ENCODE peak calls at places on chromosomes 1 and 21, in six cellular contexts. C, T, Z, J, N and B are unnamed samples.

GRCh38 chr1:43789604-43790288 is 82.4 kb downstream of the ST3GAL3 start:
- DNase-seq in C (no peak), T (no peak), Z (no peak), J (no peak), N (no peak), B (no peak)

GRCh38 chr1:90821152-90821792 is 104.2 kb upstream of the BARHL2 start:
- DNase-seq in C (no peak), T (no peak), Z (no peak), J (no peak), N (no peak), B (no peak)

GRCh38 chr1:41791667-41792484 is 126.8 kb downstream of the HIVEP3 start:
- DNase-seq in C (no peak), T (no peak), Z (no peak), J (no peak), N (no peak), B (no peak)

GRCh38 chr1:166858726-166859419 is 17.2 kb downstream of the TADA1 start:
- DNase-seq in C (no peak), T (no peak), Z (no peak), J (no peak), N (no peak), B (no peak)

GRCh38 chr1:35518183-35518582 is 39.0 kb downstream of the KIAA0319L start:
- DNase-seq in C (no peak), T (no peak), Z (no peak), J (no peak), N (no peak), B (no peak)

GRCh38 chr21:26522704-26523103 is 50.4 kb downstream of the CYYR1 start:
- DNase-seq in C (no peak), T (no peak), Z (no peak), J (no peak), N (no peak), B (no peak)

GRCh38 chr1:12502300-12503109 is 115.5 kb downstream of the DHRS3 start:
- DNase-seq in C (no peak), T (no peak), Z (no peak), J (no peak), N (no peak), B (no peak)

GRCh38 chr1:11059166-11059989 is 440 bp downstream of the SRM start:
- DNase-seq in C (no peak), T (no peak), Z (no peak), J (no peak), N (no peak), B (peak; percentile 22)

GRCh38 chr21:38310619-38311018 is 53.8 kb downstream of the KCNJ15 start:
- DNase-seq in C (peak; percentile 49), T (no peak), Z (no peak), J (no peak), N (no peak), B (peak; percentile 78)

GRCh38 chr1:77489910-77490309 is 192.5 kb downstream of the ZZZ3 start:
- DNase-seq in C (peak; percentile 24), T (peak; percentile 6), Z (no peak), J (peak; percentile 26), N (no peak), B (peak; percentile 74)

GRCh38 chr1:3033795-3034100 is 12.5 kb downstream of the ACTRT2 start:
- DNase-seq in C (no peak), T (no peak), Z (no peak), J (no peak), N (no peak), B (no peak)

GRCh38 chr1:18937539-18937938 is 18.9 kb downstream of the IFFO2 start:
- DNase-seq in C (no peak), T (no peak), Z (no peak), J (no peak), N (no peak), B (no peak)

GRCh38 chr1:18938707-18939070 is 17.8 kb downstream of the IFFO2 start:
- DNase-seq in C (no peak), T (no peak), Z (no peak), J (peak; percentile 49), N (no peak), B (no peak)

GRCh38 chr1:18939398-18940302 is 16.8 kb downstream of the IFFO2 start:
- DNase-seq in C (peak; percentile 73), T (no peak), Z (no peak), J (no peak), N (no peak), B (peak; percentile 66)

GRCh38 chr1:18936814-18937481 is 19.5 kb downstream of the IFFO2 start:
- DNase-seq in C (no peak), T (no peak), Z (no peak), J (peak; percentile 49), N (no peak), B (no peak)

DNA sequence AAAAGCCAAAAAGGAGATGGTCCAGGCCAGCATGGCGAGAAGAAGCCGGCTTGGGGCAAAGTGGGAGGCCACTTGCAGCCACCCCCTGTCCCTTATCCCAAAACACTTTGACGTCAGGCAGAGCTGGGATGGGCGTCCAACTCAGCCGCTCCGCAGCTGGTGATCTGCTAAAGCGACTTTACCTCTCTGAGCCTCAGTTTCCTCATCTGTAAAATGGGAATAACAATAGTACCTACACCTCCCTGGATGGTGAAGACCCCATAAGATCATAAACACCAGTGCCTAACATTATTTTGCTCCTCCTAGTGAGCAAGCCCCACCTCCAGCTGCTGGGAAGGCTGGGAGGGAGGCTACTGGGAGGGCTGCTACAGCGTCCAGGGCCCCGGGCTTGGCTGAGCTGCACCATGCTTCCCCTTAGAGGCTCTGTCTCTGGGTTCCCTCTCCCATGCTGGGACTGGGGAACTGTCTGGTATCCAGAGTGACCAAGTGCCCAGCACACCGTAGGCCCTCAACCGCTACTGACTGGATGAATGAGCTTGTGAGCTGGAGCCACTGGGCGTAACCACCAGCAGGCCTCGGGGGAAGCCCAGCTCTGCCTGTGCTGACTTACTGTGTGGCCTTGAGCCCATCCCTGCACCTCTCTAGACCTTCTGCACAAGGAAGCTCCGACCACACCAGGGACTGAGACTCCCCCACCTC is 18.3 kb downstream of the IFFO2 start:
- DNase-seq in C (no peak), T (no peak), Z (no peak), J (peak; percentile 27), N (no peak), B (peak; percentile 69)
- H2BK15ac ChIP-seq in C (no peak overlapping the region), T (peak overlapping the region; percentile 50), Z (no peak overlapping the region), J (no peak overlapping the region), N (no peak overlapping the region), B (peak overlapping the region; percentile 64)

DNA sequence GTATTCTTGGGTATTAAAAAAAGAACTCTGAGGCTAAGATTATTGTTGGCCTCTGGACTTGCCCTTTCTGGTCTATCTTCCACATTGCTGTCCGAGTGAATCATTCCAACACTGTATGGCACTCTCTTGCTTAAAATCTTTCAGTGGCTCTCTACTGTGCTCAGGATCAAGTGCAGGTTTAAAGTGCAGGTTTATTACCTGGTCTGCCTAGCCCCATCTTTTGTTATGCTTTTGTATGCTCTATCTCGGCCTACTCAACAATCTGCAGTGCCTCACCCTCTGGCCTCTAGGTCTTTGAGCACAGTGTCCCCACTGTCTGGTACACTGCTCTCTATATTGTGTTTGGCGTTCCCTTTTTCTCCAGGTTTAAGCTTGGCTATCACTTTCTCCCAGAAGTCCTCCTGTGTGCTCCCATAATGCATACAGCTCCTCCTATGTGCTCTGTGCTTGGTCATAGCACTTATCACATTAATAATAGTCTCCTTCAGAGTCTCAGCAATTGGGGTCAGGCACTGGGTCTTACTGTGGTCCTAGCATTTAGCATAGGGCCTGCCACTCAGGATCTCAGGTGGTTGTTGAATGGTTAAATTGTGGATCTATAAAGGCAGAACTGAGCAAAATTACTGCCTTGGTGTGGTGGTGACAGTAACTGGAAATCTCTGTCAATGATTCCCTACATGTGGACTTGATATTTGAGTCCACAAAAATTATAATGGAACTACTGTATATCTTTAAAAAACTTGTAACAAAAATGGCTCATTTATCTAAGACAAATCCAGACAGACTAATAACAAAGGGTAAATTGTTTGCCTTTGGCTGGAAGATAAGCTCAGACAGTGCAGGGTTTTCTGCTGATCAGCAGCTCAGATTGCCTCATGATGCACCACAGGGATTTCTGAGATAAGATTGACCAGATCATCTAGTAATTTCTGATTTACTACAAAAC is 10.6 kb upstream of the LDLRAD1 start:
- DNase-seq in C (peak; percentile 28), T (no peak), Z (no peak), J (peak; percentile 30), N (no peak), B (peak; percentile 2)
- H2BK15ac ChIP-seq in C (no peak overlapping the region), T (no peak overlapping the region), Z (no peak overlapping the region), J (no peak overlapping the region), N (no peak overlapping the region), B (no peak overlapping the region)

GRCh38 chr1:27935721-27936120 is 921 bp downstream of the SMPDL3B start:
- DNase-seq in C (no peak), T (no peak), Z (no peak), J (no peak), N (no peak), B (no peak)

GRCh38 chr1:27938488-27938887 is 3.7 kb downstream of the SMPDL3B start:
- DNase-seq in C (no peak), T (no peak), Z (no peak), J (no peak), N (no peak), B (no peak)

GRCh38 chr1:27936370-27936769 is 1.6 kb downstream of the SMPDL3B start:
- DNase-seq in C (no peak), T (no peak), Z (no peak), J (no peak), N (no peak), B (no peak)

GRCh38 chr1:27937524-27937836 is 2.7 kb downstream of the SMPDL3B start:
- DNase-seq in C (no peak), T (no peak), Z (no peak), J (no peak), N (no peak), B (no peak)

DNA sequence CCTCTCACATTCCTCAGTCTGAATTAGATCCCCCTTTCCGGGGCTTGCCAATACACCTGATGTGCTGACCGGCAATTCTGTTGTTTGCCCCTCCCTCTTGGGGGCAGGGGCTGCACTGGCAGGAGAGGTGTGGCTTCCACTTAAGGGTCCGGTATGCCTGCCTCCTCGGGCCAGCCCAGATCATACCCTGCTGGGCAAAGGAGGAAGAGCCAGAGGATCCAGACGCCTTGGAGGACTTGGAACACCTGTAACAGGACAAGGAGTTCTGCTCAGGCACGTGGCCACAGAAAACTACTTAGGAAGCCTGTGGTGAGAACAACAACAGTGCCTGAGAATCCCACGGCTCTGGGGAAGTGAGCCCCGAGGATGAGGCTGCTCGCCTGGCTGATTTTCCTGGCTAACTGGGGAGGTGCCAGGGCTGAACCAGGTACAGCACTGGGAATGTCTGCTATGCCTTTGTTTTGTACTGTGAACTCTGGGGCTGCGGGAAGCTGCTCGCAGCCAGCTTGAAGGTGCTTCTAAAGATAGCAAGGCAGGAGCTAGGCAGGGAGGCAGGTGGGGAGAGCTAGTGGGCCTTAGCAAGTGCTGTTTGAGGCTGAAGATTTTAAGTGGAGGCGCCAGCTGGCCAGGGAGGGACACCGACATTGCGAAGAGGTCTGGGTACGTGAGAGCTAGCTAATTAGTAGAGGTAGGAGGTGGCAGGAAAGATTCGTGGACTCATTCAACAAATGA is at the start of gene SMPDL3B:
- DNase-seq in C (no peak), T (peak; percentile 29), Z (peak; percentile 88), J (peak; percentile 94), N (peak; percentile 96), B (peak; percentile 26)
- H2BK15ac ChIP-seq in C (no peak within 1 kb of the TSS), T (peak within 1 kb of the TSS; percentile 35), Z (peak within 1 kb of the TSS; percentile 88), J (no peak within 1 kb of the TSS), N (no peak within 1 kb of the TSS), B (peak within 1 kb of the TSS; percentile 26)

GRCh38 chr1:8031176-8031785 is 5.2 kb upstream of the ERRFI1 start:
- DNase-seq in C (peak; percentile 73), T (no peak), Z (no peak), J (no peak), N (no peak), B (peak; percentile 69)

GRCh38 chr1:8027748-8028631 is 1.9 kb upstream of the ERRFI1 start:
- DNase-seq in C (peak; percentile 92), T (no peak), Z (no peak), J (peak; percentile 56), N (no peak), B (peak; percentile 80)

GRCh38 chr1:8033322-8033721 is 7.2 kb upstream of the ERRFI1 start:
- DNase-seq in C (no peak), T (no peak), Z (no peak), J (no peak), N (no peak), B (no peak)

GRCh38 chr1:8035289-8035688 is 9.2 kb upstream of the ERRFI1 start:
- DNase-seq in C (no peak), T (no peak), Z (no peak), J (no peak), N (no peak), B (no peak)

GRCh38 chr1:8032351-8032750 is 6.2 kb upstream of the ERRFI1 start:
- DNase-seq in C (peak; percentile 63), T (no peak), Z (no peak), J (no peak), N (no peak), B (no peak)
- H2BK15ac ChIP-seq in C (no peak overlapping the region), T (no peak overlapping the region), Z (no peak overlapping the region), J (no peak overlapping the region), N (no peak overlapping the region), B (no peak overlapping the region)